ENCODE peak calls at places on chromosomes 3 and 15, in ten cellular contexts. One of them, this sample, is unnamed.

GRCh38 chr3:84547207-84547606 is 411.6 kb upstream of the CADM2 start:
- DNase-seq in fibroblast of lung: peak
- DNase-seq in right cardiac atrium: no peak
- DNase-seq in ACHN: peak
- DNase-seq in activated CD4-positive, alpha-beta T cell treated with anti-CD3 and anti-CD28 coated beads, Interleukin-2, amount 50 U/mL, for 1 hour: no peak
- DNase-seq in mesenteric fat pad: no peak
- DNase-seq in SJSA1: no peak
- DNase-seq in nucleus accumbens: no peak
- DNase-seq in IMR-90: no peak
- DNase-seq in activated T-cell treated with anti-CD3 and anti-CD28 coated beads for 1 hour: no peak
- DNase-seq in this sample: no peak

GRCh38 chr3:192122832-192123594 is 604.3 kb downstream of the FGF12 start:
- DNase-seq in fibroblast of lung: peak
- DNase-seq in right cardiac atrium: peak
- DNase-seq in ACHN: no peak
- DNase-seq in activated CD4-positive, alpha-beta T cell treated with anti-CD3 and anti-CD28 coated beads, Interleukin-2, amount 50 U/mL, for 1 hour: no peak
- DNase-seq in mesenteric fat pad: no peak
- DNase-seq in SJSA1: no peak
- DNase-seq in nucleus accumbens: no peak
- DNase-seq in IMR-90: no peak
- DNase-seq in activated T-cell treated with anti-CD3 and anti-CD28 coated beads for 1 hour: no peak
- DNase-seq in this sample: no peak

GRCh38 chr15:76310470-76311070 is 699 bp downstream of the ETFA start:
- DNase-seq in fibroblast of lung: peak
- DNase-seq in right cardiac atrium: no peak
- DNase-seq in ACHN: peak
- DNase-seq in activated CD4-positive, alpha-beta T cell treated with anti-CD3 and anti-CD28 coated beads, Interleukin-2, amount 50 U/mL, for 1 hour: no peak
- DNase-seq in mesenteric fat pad: no peak
- DNase-seq in SJSA1: no peak
- DNase-seq in nucleus accumbens: no peak
- DNase-seq in IMR-90: no peak
- DNase-seq in activated T-cell treated with anti-CD3 and anti-CD28 coated beads for 1 hour: no peak
- DNase-seq in this sample: no peak

GRCh38 chr3:78519281-78519680 is 1248.5 kb downstream of the ROBO1 start:
- DNase-seq in fibroblast of lung: peak
- DNase-seq in right cardiac atrium: no peak
- DNase-seq in ACHN: no peak
- DNase-seq in activated CD4-positive, alpha-beta T cell treated with anti-CD3 and anti-CD28 coated beads, Interleukin-2, amount 50 U/mL, for 1 hour: no peak
- DNase-seq in mesenteric fat pad: no peak
- DNase-seq in SJSA1: no peak
- DNase-seq in nucleus accumbens: no peak
- DNase-seq in IMR-90: no peak
- DNase-seq in activated T-cell treated with anti-CD3 and anti-CD28 coated beads for 1 hour: no peak
- DNase-seq in this sample: no peak

GRCh38 chr3:181622365-181622764 is 89.4 kb upstream of the SOX2 start:
- DNase-seq in fibroblast of lung: peak
- DNase-seq in right cardiac atrium: no peak
- DNase-seq in ACHN: no peak
- DNase-seq in activated CD4-positive, alpha-beta T cell treated with anti-CD3 and anti-CD28 coated beads, Interleukin-2, amount 50 U/mL, for 1 hour: no peak
- DNase-seq in mesenteric fat pad: no peak
- DNase-seq in SJSA1: peak
- DNase-seq in nucleus accumbens: no peak
- DNase-seq in IMR-90: no peak
- DNase-seq in activated T-cell treated with anti-CD3 and anti-CD28 coated beads for 1 hour: no peak
- DNase-seq in this sample: no peak

GRCh38 chr3:31567036-31567435 is 34.3 kb downstream of the STT3B start:
- DNase-seq in fibroblast of lung: no peak
- DNase-seq in right cardiac atrium: no peak
- DNase-seq in ACHN: peak
- DNase-seq in activated CD4-positive, alpha-beta T cell treated with anti-CD3 and anti-CD28 coated beads, Interleukin-2, amount 50 U/mL, for 1 hour: no peak
- DNase-seq in mesenteric fat pad: no peak
- DNase-seq in SJSA1: no peak
- DNase-seq in nucleus accumbens: no peak
- DNase-seq in IMR-90: no peak
- DNase-seq in activated T-cell treated with anti-CD3 and anti-CD28 coated beads for 1 hour: no peak
- DNase-seq in this sample: peak

GRCh38 chr15:32790352-32790999 is 72.7 kb downstream of the GREM1 start:
- DNase-seq in fibroblast of lung: peak
- DNase-seq in right cardiac atrium: no peak
- DNase-seq in ACHN: peak
- DNase-seq in activated CD4-positive, alpha-beta T cell treated with anti-CD3 and anti-CD28 coated beads, Interleukin-2, amount 50 U/mL, for 1 hour: no peak
- DNase-seq in mesenteric fat pad: no peak
- DNase-seq in SJSA1: peak
- DNase-seq in nucleus accumbens: no peak
- DNase-seq in IMR-90: peak
- DNase-seq in activated T-cell treated with anti-CD3 and anti-CD28 coated beads for 1 hour: no peak
- DNase-seq in this sample: no peak

GRCh38 chr15:65888998-65889397 is 19.7 kb downstream of the RAB11A start:
- DNase-seq in fibroblast of lung: no peak
- DNase-seq in right cardiac atrium: no peak
- DNase-seq in ACHN: no peak
- DNase-seq in activated CD4-positive, alpha-beta T cell treated with anti-CD3 and anti-CD28 coated beads, Interleukin-2, amount 50 U/mL, for 1 hour: no peak
- DNase-seq in mesenteric fat pad: no peak
- DNase-seq in SJSA1: no peak
- DNase-seq in nucleus accumbens: no peak
- DNase-seq in IMR-90: no peak
- DNase-seq in activated T-cell treated with anti-CD3 and anti-CD28 coated beads for 1 hour: no peak
- DNase-seq in this sample: no peak

GRCh38 chr3:8069471-8069870 is 432.2 kb upstream of the LMCD1 start:
- DNase-seq in fibroblast of lung: no peak
- DNase-seq in right cardiac atrium: no peak
- DNase-seq in ACHN: no peak
- DNase-seq in activated CD4-positive, alpha-beta T cell treated with anti-CD3 and anti-CD28 coated beads, Interleukin-2, amount 50 U/mL, for 1 hour: no peak
- DNase-seq in mesenteric fat pad: no peak
- DNase-seq in SJSA1: no peak
- DNase-seq in nucleus accumbens: no peak
- DNase-seq in IMR-90: no peak
- DNase-seq in activated T-cell treated with anti-CD3 and anti-CD28 coated beads for 1 hour: no peak
- DNase-seq in this sample: no peak

GRCh38 chr3:138941259-138941885 is 5.6 kb downstream of the FOXL2 start:
- DNase-seq in fibroblast of lung: peak
- DNase-seq in right cardiac atrium: no peak
- DNase-seq in ACHN: peak
- DNase-seq in activated CD4-positive, alpha-beta T cell treated with anti-CD3 and anti-CD28 coated beads, Interleukin-2, amount 50 U/mL, for 1 hour: no peak
- DNase-seq in mesenteric fat pad: peak
- DNase-seq in SJSA1: peak
- DNase-seq in nucleus accumbens: no peak
- DNase-seq in IMR-90: peak
- DNase-seq in activated T-cell treated with anti-CD3 and anti-CD28 coated beads for 1 hour: no peak
- DNase-seq in this sample: peak

GRCh38 chr3:65742914-65743313 is 295.8 kb downstream of the MAGI1 start:
- DNase-seq in fibroblast of lung: peak
- DNase-seq in right cardiac atrium: no peak
- DNase-seq in ACHN: no peak
- DNase-seq in activated CD4-positive, alpha-beta T cell treated with anti-CD3 and anti-CD28 coated beads, Interleukin-2, amount 50 U/mL, for 1 hour: no peak
- DNase-seq in mesenteric fat pad: no peak
- DNase-seq in SJSA1: peak
- DNase-seq in nucleus accumbens: no peak
- DNase-seq in IMR-90: peak
- DNase-seq in activated T-cell treated with anti-CD3 and anti-CD28 coated beads for 1 hour: no peak
- DNase-seq in this sample: no peak

GRCh38 chr3:126459111-126459762 is 16.5 kb downstream of the ZXDC start:
- DNase-seq in fibroblast of lung: no peak
- DNase-seq in right cardiac atrium: no peak
- DNase-seq in ACHN: no peak
- DNase-seq in activated CD4-positive, alpha-beta T cell treated with anti-CD3 and anti-CD28 coated beads, Interleukin-2, amount 50 U/mL, for 1 hour: no peak
- DNase-seq in mesenteric fat pad: no peak
- DNase-seq in SJSA1: no peak
- DNase-seq in nucleus accumbens: no peak
- DNase-seq in IMR-90: no peak
- DNase-seq in activated T-cell treated with anti-CD3 and anti-CD28 coated beads for 1 hour: no peak
- DNase-seq in this sample: no peak

GRCh38 chr3:52061116-52061910 is 4.9 kb upstream of the DUSP7 start:
- DNase-seq in fibroblast of lung: no peak
- DNase-seq in right cardiac atrium: no peak
- DNase-seq in ACHN: no peak
- DNase-seq in activated CD4-positive, alpha-beta T cell treated with anti-CD3 and anti-CD28 coated beads, Interleukin-2, amount 50 U/mL, for 1 hour: no peak
- DNase-seq in mesenteric fat pad: no peak
- DNase-seq in SJSA1: no peak
- DNase-seq in nucleus accumbens: no peak
- DNase-seq in IMR-90: no peak
- DNase-seq in activated T-cell treated with anti-CD3 and anti-CD28 coated beads for 1 hour: no peak
- DNase-seq in this sample: no peak

GRCh38 chr3:163622384-163622783 is 1455.9 kb downstream of the SI start:
- DNase-seq in fibroblast of lung: no peak
- DNase-seq in right cardiac atrium: no peak
- DNase-seq in ACHN: peak
- DNase-seq in activated CD4-positive, alpha-beta T cell treated with anti-CD3 and anti-CD28 coated beads, Interleukin-2, amount 50 U/mL, for 1 hour: no peak
- DNase-seq in mesenteric fat pad: no peak
- DNase-seq in SJSA1: no peak
- DNase-seq in nucleus accumbens: no peak
- DNase-seq in IMR-90: no peak
- DNase-seq in activated T-cell treated with anti-CD3 and anti-CD28 coated beads for 1 hour: no peak
- DNase-seq in this sample: peak

GRCh38 chr3:88148651-88149050 is 1.1 kb upstream of the C3orf38 start:
- DNase-seq in fibroblast of lung: no peak
- DNase-seq in right cardiac atrium: no peak
- DNase-seq in ACHN: no peak
- DNase-seq in activated CD4-positive, alpha-beta T cell treated with anti-CD3 and anti-CD28 coated beads, Interleukin-2, amount 50 U/mL, for 1 hour: no peak
- DNase-seq in mesenteric fat pad: no peak
- DNase-seq in SJSA1: no peak
- DNase-seq in nucleus accumbens: no peak
- DNase-seq in IMR-90: no peak
- DNase-seq in activated T-cell treated with anti-CD3 and anti-CD28 coated beads for 1 hour: no peak
- DNase-seq in this sample: no peak

This sample was measured in A549.